ENCODE peak calls at places on chromosomes 13 and 19, in five cellular contexts. D is HEK293T, T is GM12878, B is H1, Q is HepG2. J is an unnamed sample.

GRCh38 chr19:13597625-13598024 is 91.3 kb upstream of the CACNA1A start:
- DNase-seq in D (peak; percentile 80), T (peak; percentile 25), B (peak; percentile 56), Q (peak; percentile 35), J (peak; percentile 49)

GRCh38 chr13:21929400-21929799 is 258.5 kb downstream of the FGF9 start:
- DNase-seq in D (no peak), T (no peak), B (no peak), Q (no peak), J (no peak)

GRCh38 chr13:70708744-70709143 is 600.5 kb upstream of the KLHL1 start:
- DNase-seq in D (no peak), T (no peak), B (no peak), Q (no peak), J (no peak)

GRCh38 chr13:101545521-101545920 is 93.0 kb downstream of the ITGBL1 start:
- DNase-seq in D (no peak), T (no peak), B (no peak), Q (no peak), J (no peak)

GRCh38 chr13:111314852-111315251 is 5.6 kb upstream of the TEX29 start:
- DNase-seq in D (no peak), T (no peak), B (no peak), Q (no peak), J (no peak)

GRCh38 chr19:52622261-52622660 is 15.9 kb downstream of the ZNF83 start:
- DNase-seq in D (no peak), T (no peak), B (no peak), Q (no peak), J (no peak)

GRCh38 chr13:40433577-40433976 is 232.9 kb downstream of the FOXO1 start:
- DNase-seq in D (no peak), T (no peak), B (no peak), Q (no peak), J (no peak)

GRCh38 chr19:36939153-36939552 is 23.0 kb downstream of the ZNF568 start:
- DNase-seq in D (no peak), T (no peak), B (no peak), Q (no peak), J (no peak)

GRCh38 chr13:28046981-28047380 is 53.4 kb downstream of the FLT3 start:
- DNase-seq in D (no peak), T (no peak), B (no peak), Q (no peak), J (no peak)

GRCh38 chr13:20157387-20157786 is 3.5 kb downstream of the GJA3 start:
- DNase-seq in D (no peak), T (no peak), B (no peak), Q (no peak), J (no peak)

GRCh38 chr19:6668696-6669095 is 1.3 kb downstream of the TNFSF14 start:
- DNase-seq in D (no peak), T (no peak), B (no peak), Q (no peak), J (no peak)

GRCh38 chr13:85170372-85170771 is 628.8 kb downstream of the SLITRK6 start:
- DNase-seq in D (no peak), T (no peak), B (no peak), Q (no peak), J (no peak)

GRCh38 chr19:55085923-55086715 is 10.4 kb downstream of the EPS8L1 start:
- DNase-seq in D (no peak), T (no peak), B (peak; percentile 69), Q (no peak), J (no peak)

GRCh38 chr19:48724796-48725753 is 5.5 kb upstream of the MAMSTR start:
- DNase-seq in D (peak; percentile 46), T (no peak), B (no peak), Q (no peak), J (no peak)

GRCh38 chr19:44807162-44807561 is 1.7 kb upstream of the BCAM start:
- DNase-seq in D (no peak), T (no peak), B (no peak), Q (peak; percentile 90), J (no peak)

GRCh38 chr13:77022341-77022740 is 4.6 kb downstream of the FBXL3 start:
- DNase-seq in D (no peak), T (no peak), B (no peak), Q (no peak), J (no peak)
- TF ChIP-seq SUZ12 in D (no peak), T (no peak), B (no peak), Q (no peak), J (no peak)

GRCh38 chr19:1410136-1410786 is 2.9 kb downstream of the DAZAP1 start:
- DNase-seq in D (no peak), T (no peak), B (no peak), Q (no peak), J (no peak)
- TF ChIP-seq SUZ12 in D (no peak), T (no peak), B (no peak), Q (no peak), J (no peak)

DNA sequence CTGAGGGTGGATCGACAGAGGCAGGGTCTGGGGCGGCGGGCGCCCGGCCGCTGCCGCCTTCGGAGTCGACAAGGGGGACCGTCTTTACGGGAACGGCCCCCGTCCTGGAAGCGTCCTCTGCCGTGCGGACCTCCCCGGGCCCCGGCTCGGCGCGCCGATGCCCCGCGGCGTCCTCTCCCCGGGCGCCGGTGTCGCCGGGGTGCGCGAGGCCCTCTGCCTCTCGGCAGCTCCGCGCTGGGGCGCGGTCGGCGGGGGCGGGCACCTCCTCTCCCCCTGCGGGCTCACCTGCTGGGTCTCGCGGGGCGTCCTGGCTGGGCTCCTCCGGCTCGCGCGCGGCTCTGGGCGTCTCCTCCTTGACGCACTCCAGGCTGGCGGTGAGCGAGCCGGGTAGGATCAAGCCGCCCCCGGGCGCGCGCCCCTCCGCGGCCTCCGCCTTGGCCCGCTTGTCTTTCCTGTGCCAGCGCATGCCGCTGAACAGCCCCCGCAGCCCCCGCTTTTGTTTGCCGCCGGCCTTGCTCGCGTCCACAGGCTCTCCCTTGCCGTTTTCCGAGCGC is 1.5 kb downstream of the AMER2 start:
- DNase-seq in D (peak; percentile 20), T (no peak), B (peak; percentile 73), Q (no peak), J (no peak)
- TF ChIP-seq SUZ12 in D (no peak), T (peak; percentile 26), B (peak; percentile 55), Q (no peak), J (no peak)

DNA sequence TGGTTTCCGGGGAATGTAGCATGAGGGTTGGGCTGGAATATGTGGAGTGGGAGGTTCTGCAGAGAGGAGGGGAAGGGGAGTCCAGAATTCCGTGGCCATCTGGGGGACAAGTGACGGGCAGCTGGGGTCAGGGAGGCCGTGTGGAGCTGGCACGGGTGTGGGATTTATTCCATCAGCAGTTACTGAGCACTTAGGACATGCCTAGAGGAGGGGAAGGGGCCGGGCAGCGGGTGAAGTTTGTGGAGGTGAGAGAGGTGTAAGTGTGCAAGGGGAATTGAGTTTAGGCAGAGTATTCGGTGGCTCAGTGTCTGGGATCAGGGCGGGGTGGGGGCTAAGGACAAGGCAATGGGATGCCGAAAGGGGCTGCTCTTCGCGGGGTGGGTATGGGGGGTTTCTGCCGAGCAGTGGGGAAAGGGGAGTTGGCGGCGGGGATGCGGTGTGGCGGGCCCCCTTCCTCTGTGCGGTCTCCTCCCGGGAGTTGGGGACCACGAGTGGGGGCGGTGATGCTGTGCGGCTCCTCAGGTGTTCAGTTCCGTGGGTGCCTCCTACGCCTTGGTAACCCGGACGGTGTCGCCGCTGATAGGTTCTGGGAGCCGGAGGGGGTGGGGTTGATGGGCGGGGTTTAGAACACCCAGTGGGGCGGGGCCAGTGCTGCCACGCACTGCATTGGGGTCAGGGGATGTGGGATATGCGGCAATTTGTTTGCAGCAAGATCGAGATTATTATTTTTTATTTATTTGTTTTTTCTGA is 5.4 kb downstream of the CCDC61 start:
- DNase-seq in D (peak; percentile 82), T (no peak), B (peak; percentile 78), Q (no peak), J (no peak)
- TF ChIP-seq SUZ12 in D (no peak), T (no peak), B (no peak), Q (no peak), J (no peak)